ENCODE peak calls at places on chromosomes 6 and 20, in seven cellular contexts. T, H, O, Z, P, F and U are unnamed samples.

GRCh38 chr6:79604583-79605037 is 26.5 kb upstream of the SH3BGRL2 start:
- DNase-seq in P (no peak), Z (no peak), H (no peak), F (peak), O (no peak), T (no peak), U (no peak)

GRCh38 chr6:89438248-89438647 is 5.3 kb downstream of the ANKRD6 start:
- DNase-seq in T (no peak), P (no peak), H (no peak), F (no peak), O (no peak), Z (no peak), U (no peak)

GRCh38 chr20:50824137-50824536 is 29.3 kb downstream of the BCAS4 start:
- DNase-seq in P (no peak), F (no peak), H (peak), O (no peak), T (no peak), Z (peak), U (no peak)

GRCh38 chr20:60298647-60299046 is 340.4 kb downstream of the CDH26 start:
- DNase-seq in Z (no peak), T (no peak), O (no peak), P (no peak), F (no peak), H (no peak), U (no peak)

GRCh38 chr6:163099621-163100171 is 314.8 kb upstream of the QKI start:
- DNase-seq in T (peak), H (no peak), O (no peak), P (no peak), F (no peak), Z (no peak), U (no peak)

GRCh38 chr6:28153546-28153945 is 11.9 kb downstream of the ZKSCAN8 start:
- DNase-seq in T (no peak), F (no peak), H (no peak), P (no peak), Z (no peak), O (no peak), U (no peak)

GRCh38 chr6:7042654-7043545 is 64.9 kb upstream of the RREB1 start:
- DNase-seq in P (peak), O (no peak), T (peak), Z (no peak), H (peak), F (no peak), U (no peak)

GRCh38 chr6:52574709-52575489 is 2.0 kb downstream of the TRAM2 start:
- DNase-seq in P (no peak), H (peak), O (peak), T (no peak), Z (no peak), F (no peak), U (no peak)

GRCh38 chr6:42339991-42340401 is 111.7 kb downstream of the TRERF1 start:
- DNase-seq in P (no peak), F (peak), T (no peak), Z (no peak), H (no peak), O (no peak), U (no peak)

GRCh38 chr6:32968093-32968769 is at the start of gene BRD2:
- DNase-seq in H (peak), P (peak), F (peak), T (peak), Z (peak), O (peak), U (peak)

GRCh38 chr6:32971245-32971580 is 2.8 kb downstream of the BRD2 start:
- DNase-seq in P (no peak), Z (no peak), T (no peak), F (no peak), O (no peak), H (no peak), U (no peak)

GRCh38 chr6:32968770-32969684 is 633 bp downstream of the BRD2 start:
- DNase-seq in P (peak), T (peak), O (peak), F (peak), Z (peak), H (peak), U (peak)

GRCh38 chr6:32970413-32971244 is 2.2 kb downstream of the BRD2 start:
- DNase-seq in T (peak), F (peak), Z (peak), O (peak), P (peak), H (peak), U (peak)

DNA sequence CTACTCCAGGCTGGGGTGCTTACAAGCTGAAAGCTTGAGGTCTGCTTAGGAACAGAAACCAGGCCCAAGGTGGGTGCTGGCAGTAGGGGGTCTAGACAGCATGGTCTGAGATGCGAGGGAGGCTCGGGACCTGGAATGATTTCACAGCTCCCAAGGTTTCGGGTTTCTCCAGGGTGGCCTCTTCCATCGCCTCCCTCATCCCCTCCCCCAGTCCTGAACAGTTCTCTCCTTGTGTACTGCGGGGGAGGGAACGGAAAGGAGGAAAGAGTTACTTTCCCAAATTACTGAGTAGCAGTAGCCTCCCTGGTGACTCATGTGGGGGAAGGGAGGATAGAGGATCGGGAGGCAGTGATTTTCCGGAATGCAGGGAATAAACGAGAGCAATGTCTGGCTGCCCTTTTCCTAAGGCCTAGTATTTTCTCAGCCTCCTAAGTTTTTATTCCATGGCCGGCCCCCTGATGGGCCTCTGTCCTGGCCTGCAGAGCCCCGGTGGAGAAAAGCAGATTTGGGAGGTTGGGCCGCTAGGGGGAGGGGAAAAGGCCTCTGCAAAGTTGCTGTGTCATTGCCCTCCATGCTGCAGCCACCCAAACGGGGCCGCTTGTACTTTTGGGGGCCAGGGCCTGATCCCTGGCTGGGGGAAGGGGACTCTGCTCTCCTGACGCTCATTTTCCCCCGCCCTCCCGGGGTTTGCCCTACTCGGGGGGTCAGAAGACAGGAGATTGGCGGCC is 1.5 kb downstream of the BRD2 start:
- DNase-seq in Z (peak), F (peak), O (peak), H (peak), P (peak), T (peak), U (peak)
- TF ChIP-seq CTCF in Z (peak), F (peak), O (no peak), H (peak), P (peak), T (peak), U (peak)

DNA sequence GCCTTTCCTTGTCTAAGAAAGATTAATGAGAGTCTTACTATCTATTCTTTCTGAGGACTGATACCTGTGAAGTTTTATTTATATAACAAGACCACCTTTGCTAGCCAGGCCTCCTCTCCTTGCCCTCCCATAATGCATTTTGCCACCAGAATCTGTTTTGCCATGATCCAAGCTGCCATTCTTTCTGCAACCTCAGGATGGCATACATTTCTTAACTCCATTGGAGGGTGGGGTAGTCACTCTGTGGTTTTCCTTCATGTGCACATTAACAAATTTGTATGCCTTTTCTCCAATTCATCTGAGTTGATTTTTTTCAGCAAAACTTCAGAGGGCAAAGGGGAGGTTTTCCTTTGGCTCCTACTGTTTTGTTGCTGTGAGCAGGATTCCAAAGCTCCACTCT is 26.4 kb upstream of the ENPP4 start:
- DNase-seq in F (no peak), Z (no peak), H (no peak), O (no peak), P (no peak), T (no peak), U (no peak)
- TF ChIP-seq CTCF in F (no peak), Z (peak), H (peak), O (no peak), P (peak), T (peak), U (no peak)

GRCh38 chr6:82178084-82178758 is 69.3 kb downstream of the IBTK start:
- DNase-seq in O (no peak), P (no peak), F (peak), Z (no peak), T (no peak), H (no peak), U (no peak)
- TF ChIP-seq CTCF in O (no peak), P (peak), F (peak), Z (peak), T (peak), H (peak), U (peak)

GRCh38 chr20:10178091-10178490 is 40.5 kb upstream of the SNAP25 start:
- DNase-seq in Z (no peak), O (no peak), F (no peak), T (no peak), P (no peak), H (no peak), U (no peak)

GRCh38 chr20:10177326-10177725 is 41.3 kb upstream of the SNAP25 start:
- DNase-seq in F (no peak), T (no peak), O (no peak), P (no peak), Z (no peak), H (no peak), U (no peak)

GRCh38 chr20:10178727-10179313 is 39.8 kb upstream of the SNAP25 start:
- DNase-seq in T (no peak), F (peak), O (no peak), P (no peak), H (no peak), Z (no peak), U (no peak)

DNA sequence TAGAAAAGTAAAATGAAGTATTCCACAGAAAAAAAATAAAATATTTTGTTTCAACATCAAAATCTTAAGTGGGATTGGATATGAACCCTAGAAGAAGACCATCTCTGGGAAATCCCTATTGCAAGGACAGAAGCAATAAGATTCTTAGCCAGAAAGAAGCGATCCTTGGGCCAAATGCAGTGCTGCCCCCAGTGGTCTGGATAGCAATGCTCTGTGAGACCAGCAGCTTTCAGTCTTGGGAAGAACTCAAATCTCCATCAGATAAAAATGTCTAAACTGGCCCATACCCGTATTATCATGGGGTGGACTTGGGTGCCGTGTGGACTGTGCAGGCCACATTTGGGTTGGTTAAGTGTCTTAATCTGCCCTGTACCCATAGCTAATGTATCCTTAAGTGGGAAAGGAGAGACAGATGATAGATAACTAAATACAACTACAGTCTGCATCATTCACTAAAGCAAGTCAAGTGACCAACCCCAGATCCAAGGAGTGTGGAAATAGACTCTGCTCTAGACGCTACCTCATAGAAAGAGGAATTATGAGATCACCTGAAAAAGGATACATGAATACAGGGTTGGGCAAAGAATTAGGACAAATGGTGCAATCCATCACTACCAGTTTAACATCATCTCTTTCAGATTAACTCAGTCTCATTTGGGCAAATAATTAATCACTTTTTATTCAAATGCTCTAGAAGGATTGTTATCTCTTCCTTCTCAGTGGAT is 38.9 kb upstream of the SNAP25 start:
- DNase-seq in H (no peak), F (no peak), T (peak), Z (no peak), O (no peak), P (no peak), U (no peak)
- TF ChIP-seq CTCF in H (no peak), F (peak), T (peak), Z (peak), O (no peak), P (peak), U (peak)

DNA sequence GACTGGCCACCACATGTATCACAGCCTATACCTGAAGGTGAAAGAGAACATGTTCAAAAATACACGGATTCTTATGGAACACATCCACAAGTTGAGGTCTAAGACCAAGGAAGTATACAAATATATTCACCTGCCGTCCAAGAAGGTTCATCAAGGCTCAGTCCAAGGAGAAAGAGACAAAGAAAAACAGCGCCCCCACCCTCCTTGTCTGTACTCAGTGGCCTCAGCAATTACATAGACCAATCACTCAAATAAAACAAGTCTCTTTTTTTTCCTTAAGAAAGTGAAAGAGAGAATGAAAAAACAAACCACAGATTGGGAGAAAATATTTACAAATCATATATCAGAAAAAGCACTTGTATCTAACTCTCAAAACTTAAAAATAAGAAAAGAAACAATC is 19.5 kb downstream of the CPXM1 start:
- DNase-seq in Z (no peak), O (no peak), F (no peak), T (no peak), P (no peak), H (no peak), U (no peak)
- TF ChIP-seq CTCF in Z (no peak), O (no peak), F (no peak), T (peak), P (no peak), H (no peak), U (no peak)

GRCh38 chr6:39280247-39280731 is 33.9 kb downstream of the KCNK17 start:
- DNase-seq in F (peak), T (no peak), H (peak), Z (no peak), P (peak), O (no peak), U (no peak)

GRCh38 chr6:39276379-39276995 is 37.7 kb downstream of the KCNK17 start:
- DNase-seq in H (no peak), O (no peak), Z (no peak), T (no peak), F (no peak), P (no peak), U (no peak)

GRCh38 chr6:39279539-39279938 is 34.7 kb downstream of the KCNK17 start:
- DNase-seq in Z (no peak), P (peak), O (no peak), T (no peak), F (no peak), H (no peak), U (no peak)

GRCh38 chr6:39281312-39281980 is 32.8 kb downstream of the KCNK17 start:
- DNase-seq in F (no peak), H (no peak), O (no peak), T (no peak), Z (no peak), P (peak), U (no peak)
- TF ChIP-seq CTCF in F (no peak), H (no peak), O (no peak), T (no peak), Z (no peak), P (no peak), U (no peak)

DNA sequence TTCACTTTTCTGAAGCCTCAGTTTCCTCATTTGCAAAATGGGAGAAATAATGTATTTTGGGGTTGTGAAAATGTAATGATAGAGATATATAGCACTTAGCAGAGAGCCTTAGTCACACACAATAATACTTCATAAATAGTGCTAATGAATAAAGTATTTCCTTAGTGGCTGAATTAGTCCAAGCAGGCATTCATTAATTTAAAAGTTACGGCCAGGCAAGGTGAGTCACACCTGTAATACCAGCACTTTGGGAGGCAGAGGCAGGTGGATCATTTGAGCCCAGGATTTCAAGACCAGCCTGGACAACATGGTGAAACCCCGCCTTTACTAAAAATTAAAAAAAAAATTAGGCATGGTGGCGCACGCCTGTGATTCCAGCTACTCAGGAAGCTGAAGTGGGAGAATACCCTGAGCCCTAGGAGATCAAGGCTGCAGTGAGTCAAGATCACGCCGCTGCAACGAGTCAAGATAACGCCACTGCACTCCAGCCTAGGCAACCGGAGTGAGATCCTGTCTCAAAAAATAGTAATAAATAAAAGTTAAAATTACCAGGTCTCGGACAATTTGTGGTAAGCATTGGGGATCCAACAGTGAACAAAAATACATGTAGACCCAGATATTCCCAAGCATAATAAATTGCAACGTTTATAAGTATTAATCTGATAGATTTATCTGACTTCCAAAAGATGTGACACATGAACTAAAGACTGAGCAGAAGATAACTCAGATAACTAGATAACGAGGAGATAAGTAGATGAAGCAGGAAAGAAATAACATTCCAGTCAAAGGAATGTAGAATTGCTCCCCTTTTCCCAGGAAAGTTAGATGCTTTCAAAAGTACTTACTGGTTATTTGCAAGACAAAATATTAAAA is 2.1 kb upstream of the IBTK start:
- DNase-seq in P (no peak), T (no peak), H (no peak), F (no peak), O (no peak), Z (no peak), U (no peak)
- TF ChIP-seq CTCF in P (no peak), T (no peak), H (no peak), F (no peak), O (no peak), Z (no peak), U (no peak)

GRCh38 chr6:30885999-30886896 is 1.9 kb downstream of the DDR1 start:
- DNase-seq in T (peak), H (peak), P (no peak), Z (peak), O (peak), F (peak), U (no peak)

GRCh38 chr6:30883743-30884520 is at the start of gene DDR1:
- DNase-seq in F (peak), H (peak), O (peak), Z (peak), P (peak), T (peak), U (no peak)

GRCh38 chr6:30883476-30883742 is 910 bp upstream of the DDR1 start:
- DNase-seq in F (no peak), O (no peak), H (no peak), Z (no peak), P (no peak), T (no peak), U (no peak)

GRCh38 chr6:30885481-30885998 is 1.2 kb downstream of the DDR1 start:
- DNase-seq in F (peak), P (no peak), H (peak), Z (no peak), O (peak), T (peak), U (no peak)

DNA sequence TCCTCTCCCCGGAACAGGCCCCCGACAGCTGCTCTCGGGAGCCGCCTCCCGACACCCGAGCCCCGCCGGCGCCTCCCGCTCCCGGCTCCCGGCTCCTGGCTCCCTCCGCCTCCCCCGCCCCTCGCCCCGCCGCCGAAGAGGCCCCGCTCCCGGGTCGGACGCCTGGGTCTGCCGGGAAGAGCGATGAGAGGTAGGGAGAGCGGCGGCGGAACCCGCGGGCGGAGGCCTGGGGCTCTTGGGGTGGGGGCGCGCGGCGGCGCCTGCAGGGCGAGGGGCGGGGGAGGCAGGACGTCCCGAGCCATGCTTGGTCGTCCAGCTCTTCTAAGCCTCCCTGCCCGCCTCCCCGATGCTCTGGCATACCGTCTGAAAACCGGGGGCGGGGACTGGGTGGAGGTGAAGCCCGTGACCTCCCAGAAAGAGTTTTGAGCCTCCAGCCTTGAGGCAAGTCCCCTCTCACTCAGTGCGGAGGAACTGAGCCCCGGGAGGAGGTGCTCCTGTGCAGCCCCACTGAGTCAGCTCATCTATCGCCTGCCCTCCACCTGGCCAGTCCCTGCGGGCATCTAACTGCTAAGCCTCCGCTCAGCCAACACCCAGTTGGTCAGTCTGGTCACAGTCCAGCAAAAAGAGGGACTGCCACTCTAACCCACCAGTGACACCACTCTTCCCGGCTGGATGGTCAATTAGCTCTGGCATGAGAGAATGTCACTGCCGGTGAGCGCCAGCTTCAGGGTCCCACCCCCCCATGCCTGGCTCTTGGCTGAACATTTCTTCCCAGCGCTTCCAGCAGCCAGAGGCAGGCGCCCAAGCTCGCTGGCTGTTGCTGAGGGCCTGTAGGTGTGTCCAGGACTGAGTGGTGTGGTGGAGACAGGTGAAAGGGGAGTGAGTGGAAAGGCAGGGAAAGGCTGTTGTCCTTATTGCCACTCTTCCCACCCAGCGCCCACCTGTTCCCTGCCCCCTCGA is 482 bp downstream of the DDR1 start:
- DNase-seq in H (peak), F (peak), Z (peak), O (peak), P (no peak), T (peak), U (no peak)
- TF ChIP-seq CTCF in H (no peak), F (no peak), Z (no peak), O (no peak), P (no peak), T (no peak), U (no peak)